ENCODE peak calls at places on chromosome 12, in six cellular contexts. D is cardiac fibroblast; N is stomach; C is progenitor cell of endocrine pancreas; Z is CD8-positive, alpha-beta T cell; J is OCI-LY7. F is an unnamed sample.

GRCh38 chr12:112010415-112011344 is 2.3 kb downstream of the TMEM116 start:
- DNase-seq in D (no peak), N (no peak), C (no peak), Z (no peak), J (no peak), F (no peak)

GRCh38 chr12:32270818-32271710 is 128.3 kb upstream of the FGD4 start:
- DNase-seq in D (peak; percentile 45), N (no peak), C (no peak), Z (no peak), J (peak; percentile 57), F (no peak)

GRCh38 chr12:29102739-29103138 is 46.3 kb upstream of the FAR2 start:
- DNase-seq in D (no peak), N (no peak), C (no peak), Z (no peak), J (no peak), F (no peak)

GRCh38 chr12:124392271-124392990 is 97.5 kb downstream of the RFLNA start:
- DNase-seq in D (peak; percentile 57), N (no peak), C (no peak), Z (no peak), J (peak; percentile 8), F (no peak)

GRCh38 chr12:120902846-120903381 is 1.2 kb downstream of the SPPL3 start:
- DNase-seq in D (no peak), N (no peak), C (no peak), Z (no peak), J (peak; percentile 21), F (no peak)

GRCh38 chr12:45121224-45121623 is 70.3 kb upstream of the DBX2 start:
- DNase-seq in D (no peak), N (no peak), C (no peak), Z (no peak), J (peak; percentile 7), F (no peak)

GRCh38 chr12:54701940-54702592 is 53.9 kb upstream of the DCD start:
- DNase-seq in D (peak; percentile 68), N (no peak), C (no peak), Z (no peak), J (peak; percentile 62), F (no peak)

GRCh38 chr12:82527165-82527780 is 159.4 kb upstream of the TMTC2 start:
- DNase-seq in D (peak; percentile 70), N (no peak), C (no peak), Z (no peak), J (peak; percentile 66), F (no peak)

GRCh38 chr12:18578191-18578590 is 159.6 kb downstream of the PLCZ1 start:
- DNase-seq in D (peak; percentile 60), N (no peak), C (no peak), Z (no peak), J (no peak), F (no peak)

GRCh38 chr12:130438711-130439110 is 101.0 kb downstream of the PIWIL1 start:
- DNase-seq in D (no peak), N (no peak), C (no peak), Z (no peak), J (no peak), F (no peak)

GRCh38 chr12:124551268-124552144 is 15.9 kb downstream of the NCOR2 start:
- DNase-seq in D (no peak), N (peak; percentile 48), C (no peak), Z (no peak), J (no peak), F (peak; percentile 27)

GRCh38 chr12:100767371-100767770 is 27.2 kb upstream of the ANO4 start:
- DNase-seq in D (no peak), N (no peak), C (no peak), Z (no peak), J (no peak), F (no peak)

GRCh38 chr12:81077329-81077685 is 572 bp upstream of the ACSS3 start:
- DNase-seq in D (peak; percentile 17), N (no peak), C (no peak), Z (no peak), J (no peak), F (no peak)

DNA sequence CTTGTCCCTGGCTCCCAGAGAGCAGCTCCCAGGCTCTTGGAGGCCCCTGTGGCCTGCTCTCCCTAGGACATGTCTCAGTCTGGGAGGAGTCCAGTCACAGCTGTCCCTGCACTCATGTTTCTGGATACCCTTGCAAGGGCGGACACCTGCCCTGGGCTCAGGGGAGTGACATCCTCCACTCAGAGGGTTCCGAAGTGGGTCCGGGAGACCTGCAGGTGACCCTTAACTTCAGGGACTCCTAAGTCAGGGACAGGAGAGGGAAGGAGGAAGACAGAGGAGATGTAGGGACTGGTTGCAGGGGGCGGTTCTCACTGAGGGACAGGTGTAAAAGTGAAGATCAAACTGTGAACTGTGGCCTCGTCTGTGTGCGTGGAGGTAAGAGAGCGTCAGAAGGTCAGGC is 37.6 kb downstream of the CACNA2D4 start:
- DNase-seq in D (no peak), N (no peak), C (no peak), Z (no peak), J (no peak), F (no peak)
- TF ChIP-seq CTCF in D (no peak), N (no peak), C (no peak), Z (no peak), J (no peak), F (no peak)

DNA sequence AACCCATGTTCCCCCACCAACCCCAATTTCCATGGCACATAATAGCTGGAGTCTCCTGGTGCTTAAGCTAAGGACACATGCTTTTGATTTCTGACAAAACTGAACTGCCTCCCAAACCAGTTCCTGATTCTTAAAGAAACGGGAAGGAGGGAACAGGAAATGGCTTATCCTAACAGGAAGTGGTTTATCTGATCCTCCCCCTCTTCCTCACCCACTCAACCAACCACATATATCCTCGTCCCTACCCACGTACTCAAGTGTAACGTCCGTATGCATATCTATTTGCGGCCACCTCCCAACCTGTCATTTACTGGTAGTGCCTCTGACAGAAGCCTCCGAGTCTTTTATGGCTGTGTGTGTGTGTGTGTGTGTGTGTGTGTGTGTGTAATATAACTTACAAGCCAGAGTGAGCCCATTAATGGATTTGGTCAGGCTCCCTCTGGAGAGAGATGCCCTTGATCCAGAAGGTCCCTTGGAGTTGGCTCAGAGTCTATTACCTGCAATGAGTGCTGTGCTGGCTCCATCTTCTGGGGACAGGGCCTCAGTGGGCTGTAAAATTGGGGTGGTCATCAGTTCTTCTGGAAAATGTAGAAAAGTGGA is 7.7 kb downstream of the DAZAP2 start:
- DNase-seq in D (peak; percentile 61), N (no peak), C (no peak), Z (no peak), J (peak; percentile 41), F (no peak)
- TF ChIP-seq CTCF in D (no peak), N (no peak), C (no peak), Z (no peak), J (peak; percentile 66), F (no peak)

DNA sequence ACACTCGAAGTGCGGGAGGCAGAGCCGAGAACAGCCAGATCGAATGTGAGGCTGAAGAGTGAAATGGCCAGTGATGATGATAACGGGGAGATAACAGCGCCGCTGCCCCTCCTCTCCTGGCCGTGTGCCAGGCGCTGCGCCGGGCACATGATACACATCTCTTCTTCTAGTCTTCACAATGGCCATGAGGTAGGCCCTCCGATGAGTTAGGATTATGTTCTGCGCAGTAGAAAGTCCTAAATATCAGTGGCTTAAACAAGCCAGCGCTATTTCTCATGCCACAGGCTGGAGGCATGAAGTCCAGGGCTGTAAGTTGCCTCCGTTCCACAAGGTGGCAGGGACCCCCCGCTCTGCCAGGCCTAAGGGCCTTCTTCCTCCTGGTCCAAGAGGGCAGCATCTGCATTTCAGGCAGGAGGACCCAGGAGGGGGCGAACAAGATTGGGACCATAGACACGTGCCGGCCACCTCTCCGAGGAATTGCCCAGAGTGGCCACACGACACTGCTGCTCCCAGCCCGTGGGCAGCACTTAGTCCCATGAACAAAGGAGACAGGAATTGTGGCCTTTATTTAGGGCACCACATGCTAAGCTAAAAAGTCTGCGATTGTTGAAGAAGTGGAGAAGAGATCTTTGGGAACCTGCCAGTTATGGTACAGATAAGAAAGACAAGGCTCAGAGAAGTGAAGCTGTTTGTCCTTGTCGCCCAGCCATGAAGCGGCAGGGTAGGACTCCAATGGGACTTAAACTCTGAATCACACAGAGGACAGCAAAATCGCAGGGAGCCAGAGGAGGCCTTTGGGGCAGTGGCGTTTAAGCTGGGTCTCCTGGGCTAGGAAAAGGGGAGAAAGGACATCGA is 10.9 kb upstream of the HVCN1 start:
- DNase-seq in D (no peak), N (no peak), C (no peak), Z (no peak), J (peak; percentile 37), F (no peak)
- TF ChIP-seq CTCF in D (no peak), N (no peak), C (no peak), Z (no peak), J (peak; percentile 55), F (no peak)

DNA sequence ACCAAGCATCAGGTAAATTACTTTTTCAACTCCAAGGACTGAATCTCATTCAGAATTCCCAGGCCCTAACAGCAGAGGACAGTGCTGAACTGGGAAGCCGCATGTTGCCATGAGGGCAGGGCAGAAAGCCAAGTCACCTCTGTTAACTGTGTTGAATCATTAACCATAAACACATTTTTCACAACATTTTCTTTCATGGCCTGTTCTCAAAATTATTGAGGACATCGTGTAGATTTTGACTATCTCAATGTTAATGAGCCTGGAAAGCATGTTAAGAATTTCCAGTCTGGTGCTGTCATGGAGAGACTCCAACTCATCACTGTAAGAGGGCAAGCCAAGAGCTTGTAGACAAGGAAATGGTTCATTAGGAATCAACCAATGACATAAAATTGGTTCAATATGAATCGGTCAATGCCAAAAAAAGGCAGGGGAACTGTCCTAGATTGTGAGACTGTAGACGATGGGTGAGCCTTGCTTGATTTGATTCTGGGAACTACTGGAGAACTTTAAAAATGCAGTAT is 33.7 kb downstream of the CPM start:
- DNase-seq in D (peak; percentile 92), N (peak; percentile 76), C (no peak), Z (no peak), J (no peak), F (no peak)
- TF ChIP-seq CTCF in D (peak; percentile 71), N (peak; percentile 23), C (peak; percentile 19), Z (no peak), J (no peak), F (no peak)

GRCh38 chr12:6324936-6325750 is 14.7 kb downstream of the PLEKHG6 start:
- DNase-seq in D (peak; percentile 14), N (peak; percentile 48), C (no peak), Z (no peak), J (no peak), F (no peak)

GRCh38 chr12:6327591-6328041 is 14.3 kb downstream of the TNFRSF1A start:
- DNase-seq in D (peak; percentile 42), N (no peak), C (no peak), Z (no peak), J (no peak), F (no peak)

GRCh38 chr12:6327159-6327558 is 14.7 kb downstream of the TNFRSF1A start:
- DNase-seq in D (no peak), N (no peak), C (no peak), Z (no peak), J (no peak), F (no peak)

GRCh38 chr12:6328045-6328779 is 13.7 kb downstream of the TNFRSF1A start:
- DNase-seq in D (no peak), N (no peak), C (no peak), Z (no peak), J (no peak), F (no peak)

GRCh38 chr12:6326316-6326959 is 15.4 kb downstream of the TNFRSF1A start:
- DNase-seq in D (peak; percentile 76), N (peak; percentile 46), C (peak; percentile 43), Z (no peak), J (peak; percentile 51), F (no peak)
- TF ChIP-seq CTCF in D (peak; percentile 51), N (peak; percentile 58), C (peak; percentile 66), Z (no peak), J (peak; percentile 63), F (no peak)